ENCODE peak calls at places on chromosomes 12 and 14, in six cellular contexts. U, R, D, X, N and G are unnamed samples.

GRCh38 chr14:95814363-95815225 is 62.0 kb upstream of the TUNAR start:
- DNase-seq in U (no peak), X (no peak), N (no peak), D (no peak), R (no peak), G (no peak)

GRCh38 chr12:109963743-109964429 is 32.3 kb downstream of the GIT2 start:
- DNase-seq in R (peak; percentile 45), U (peak; percentile 31), D (no peak), X (no peak), N (no peak), G (no peak)

GRCh38 chr12:6927999-6928702 is 392 bp downstream of the ATN1 start:
- DNase-seq in R (no peak), N (no peak), D (no peak), U (no peak), X (no peak), G (no peak)

GRCh38 chr12:57049890-57050289 is at the start of gene MYO1A:
- DNase-seq in R (peak; percentile 76), X (no peak), U (no peak), D (no peak), N (peak; percentile 47), G (no peak)

GRCh38 chr12:53048780-53049401 is 974 bp upstream of the TNS2 start:
- DNase-seq in R (peak; percentile 61), D (no peak), X (peak; percentile 39), N (peak; percentile 40), U (peak; percentile 70), G (no peak)

GRCh38 chr12:121093487-121093891 is 39.2 kb upstream of the P2RX7 start:
- DNase-seq in D (no peak), U (no peak), N (no peak), X (no peak), R (no peak), G (no peak)

GRCh38 chr14:72907886-72908285 is 14.0 kb upstream of the DPF3 start:
- DNase-seq in N (no peak), D (no peak), U (no peak), X (peak; percentile 95), R (no peak), G (peak; percentile 20)

GRCh38 chr14:59118171-59118570 is 70.3 kb upstream of the DAAM1 start:
- DNase-seq in N (no peak), R (no peak), D (no peak), U (no peak), X (no peak), G (no peak)

GRCh38 chr12:27785882-27786570 is 6.0 kb upstream of the MANSC4 start:
- DNase-seq in N (no peak), R (no peak), X (peak; percentile 90), U (no peak), D (no peak), G (no peak)

GRCh38 chr14:91138511-91139359 is 24.9 kb downstream of the DGLUCY start:
- DNase-seq in X (peak; percentile 78), R (peak; percentile 31), D (peak; percentile 72), N (peak; percentile 40), U (no peak), G (peak; percentile 75)

GRCh38 chr14:83992857-83993256 is 1537.1 kb upstream of the FLRT2 start:
- DNase-seq in U (no peak), N (no peak), R (no peak), X (no peak), D (no peak), G (no peak)

GRCh38 chr12:44835641-44836379 is 40.3 kb downstream of the NELL2 start:
- DNase-seq in X (peak; percentile 50), R (no peak), D (no peak), U (peak; percentile 14), N (no peak), G (peak; percentile 49)

GRCh38 chr14:87935081-87935828 is 57.7 kb downstream of the GALC start:
- DNase-seq in N (no peak), U (no peak), R (no peak), X (no peak), D (no peak), G (no peak)

GRCh38 chr12:113306382-113306781 is 28.5 kb downstream of the SLC8B1 start:
- DNase-seq in D (no peak), U (no peak), R (no peak), X (no peak), N (no peak), G (no peak)

GRCh38 chr12:9707356-9707755 is 25.5 kb downstream of the CLECL1 start:
- DNase-seq in R (no peak), X (no peak), D (no peak), U (no peak), N (no peak), G (peak; percentile 17)

GRCh38 chr12:66132408-66132807 is 1.9 kb upstream of the LLPH start:
- DNase-seq in D (no peak), U (no peak), X (peak; percentile 38), N (peak; percentile 33), R (no peak), G (no peak)

GRCh38 chr14:85350667-85351066 is 179.3 kb upstream of the FLRT2 start:
- DNase-seq in X (no peak), D (no peak), R (no peak), U (peak; percentile 4), N (no peak), G (no peak)

GRCh38 chr12:32535260-32535999 is 136.1 kb downstream of the FGD4 start:
- DNase-seq in X (peak; percentile 87), R (peak; percentile 84), N (peak; percentile 33), D (peak; percentile 84), U (peak; percentile 93), G (no peak)

GRCh38 chr14:84482256-84483071 is 1047.5 kb upstream of the FLRT2 start:
- DNase-seq in U (no peak), D (no peak), N (no peak), X (peak; percentile 23), R (no peak), G (no peak)

GRCh38 chr12:103928736-103929050 is 1.5 kb upstream of the HSP90B1 start:
- DNase-seq in D (peak; percentile 74), X (no peak), N (no peak), R (peak; percentile 70), U (peak; percentile 15), G (peak; percentile 90)

GRCh38 chr12:110373962-110374611 is 29.4 kb downstream of the ANAPC7 start:
- DNase-seq in X (no peak), R (no peak), N (no peak), U (no peak), D (no peak), G (no peak)

GRCh38 chr12:102061556-102062418 is at the start of gene WASHC3:
- DNase-seq in U (peak; percentile 94), X (peak; percentile 97), N (peak; percentile 90), D (peak; percentile 94), R (peak; percentile 96), G (peak; percentile 99)

GRCh38 chr12:58563621-58564020 is 356.7 kb downstream of the LRIG3 start:
- DNase-seq in D (no peak), N (no peak), U (no peak), X (no peak), R (no peak), G (no peak)

DNA sequence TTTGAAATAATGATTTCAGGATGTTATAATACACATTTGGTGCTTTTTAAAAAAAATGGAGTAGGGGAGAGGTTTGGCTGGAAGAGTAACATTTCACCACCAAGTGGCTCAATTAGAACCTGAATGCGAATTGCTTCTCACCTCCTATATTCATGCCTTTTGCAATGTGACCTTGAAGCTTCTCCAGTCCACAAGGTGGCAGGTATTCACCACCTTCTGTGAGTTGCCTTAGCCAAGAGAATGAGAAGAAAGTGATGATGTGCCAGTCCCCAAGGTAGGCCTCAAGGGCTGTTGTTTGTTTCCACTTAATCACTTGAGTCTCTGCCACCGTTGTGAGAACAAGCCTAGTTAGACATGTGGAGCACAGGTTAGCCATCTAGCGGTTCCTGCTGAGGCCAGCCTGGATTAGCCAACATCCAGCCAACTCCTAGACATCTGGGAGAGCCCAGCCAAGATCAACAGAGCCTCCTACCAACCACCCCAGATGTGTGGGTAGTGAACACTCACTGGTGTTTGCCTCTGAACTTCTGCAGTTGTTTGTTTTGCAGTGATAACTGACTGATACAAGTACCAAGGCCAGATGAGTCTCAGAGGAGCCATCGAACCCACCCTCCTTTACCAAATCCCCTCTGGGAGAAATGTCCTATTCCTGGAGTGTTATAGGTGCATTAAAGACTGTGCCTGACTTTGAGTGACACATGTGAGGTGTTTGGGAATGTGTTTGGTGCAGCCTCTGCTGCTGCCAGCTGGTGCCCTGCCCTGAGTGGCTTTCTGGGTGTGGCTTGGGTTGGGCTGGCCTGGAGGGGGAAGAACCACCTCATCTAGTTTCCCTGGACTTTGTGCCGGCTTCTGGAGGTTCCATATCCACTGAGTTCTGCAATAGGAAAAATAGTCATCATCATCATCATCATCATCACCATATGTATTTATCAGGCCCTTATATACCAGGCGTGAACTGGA is 132.5 kb upstream of the RFLNA start:
- DNase-seq in U (no peak), R (peak; percentile 60), D (peak; percentile 11), X (no peak), N (no peak), G (peak; percentile 20)
- TF ChIP-seq CTCF in U (no peak), R (no peak), D (peak; percentile 43), X (no peak), N (peak; percentile 32), G (no peak)

GRCh38 chr12:12819221-12819620 is 6.1 kb downstream of the DDX47 start:
- DNase-seq in X (no peak), N (no peak), U (no peak), R (no peak), D (no peak), G (no peak)

GRCh38 chr12:12817611-12818010 is 4.5 kb downstream of the DDX47 start:
- DNase-seq in R (no peak), U (no peak), N (no peak), X (no peak), D (no peak), G (no peak)

GRCh38 chr12:12821975-12822374 is 8.8 kb downstream of the DDX47 start:
- DNase-seq in X (no peak), N (no peak), D (no peak), R (no peak), U (no peak), G (no peak)

GRCh38 chr12:12818693-12819092 is 5.5 kb downstream of the DDX47 start:
- DNase-seq in R (no peak), U (no peak), D (no peak), X (no peak), N (no peak), G (no peak)

DNA sequence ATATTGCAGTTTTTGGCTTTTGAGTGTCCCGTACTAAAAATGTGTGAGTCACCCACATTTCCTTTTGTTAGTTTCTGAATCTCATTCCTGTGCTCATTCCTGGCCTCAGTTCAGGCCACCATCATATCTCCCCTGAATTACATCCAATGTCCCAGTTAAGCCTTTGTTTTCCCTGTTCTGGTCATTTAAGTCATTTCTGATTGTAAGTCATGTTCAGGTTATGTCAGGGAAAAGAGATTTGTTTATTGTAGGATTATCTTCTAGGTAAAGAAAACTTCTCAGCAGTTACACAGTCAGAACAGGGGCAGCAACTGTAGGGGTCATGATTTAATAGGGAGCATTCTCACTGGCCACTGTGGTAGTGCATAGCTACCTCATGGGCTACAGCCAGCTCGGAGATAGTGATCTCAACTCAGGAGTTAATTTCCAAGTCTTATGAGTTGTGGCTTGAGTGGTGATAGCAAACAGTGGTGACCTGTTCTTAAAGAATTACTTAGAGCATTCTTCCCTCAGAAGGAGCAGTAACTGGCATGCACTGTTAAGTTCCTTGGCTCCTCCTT is 6.7 kb downstream of the DDX47 start:
- DNase-seq in N (no peak), U (no peak), R (no peak), D (no peak), X (no peak), G (no peak)
- TF ChIP-seq CTCF in N (no peak), U (no peak), R (no peak), D (no peak), X (no peak), G (no peak)

GRCh38 chr12:48832321-48833060 is 14.2 kb downstream of the CACNB3 start:
- DNase-seq in U (no peak), X (no peak), R (no peak), D (no peak), N (no peak), G (no peak)
- TF ChIP-seq CTCF in U (no peak), X (no peak), R (no peak), D (no peak), N (no peak), G (no peak)

GRCh38 chr12:88052686-88053085 is 23.5 kb upstream of the C12orf50 start:
- DNase-seq in X (peak; percentile 60), R (peak; percentile 13), D (peak; percentile 30), N (peak; percentile 30), U (peak; percentile 36), G (peak; percentile 45)
- TF ChIP-seq CTCF in X (peak; percentile 65), R (no peak), D (peak; percentile 75), N (peak; percentile 68), U (peak; percentile 36), G (no peak)